ENCODE peak calls at places on chromosomes 5 and 9, in four cellular contexts. One of them, this sample, is unnamed.

GRCh38 chr9:68703672-68704071 is 1.4 kb upstream of the PIP5K1B start:
- DNase-seq in adrenal gland: no peak
- DNase-seq in pancreas: no peak
- DNase-seq in H9: no peak
- DNase-seq in this sample: no peak

GRCh38 chr9:91681461-91682305 is 258.1 kb upstream of the NFIL3 start:
- DNase-seq in adrenal gland: peak; percentile 82
- DNase-seq in pancreas: peak; percentile 85
- DNase-seq in H9: peak; percentile 87
- DNase-seq in this sample: peak; percentile 68

GRCh38 chr5:68911840-68912690 is 181.7 kb upstream of the SLC30A5 start:
- DNase-seq in adrenal gland: peak; percentile 3
- DNase-seq in pancreas: no peak
- DNase-seq in H9: no peak
- DNase-seq in this sample: peak; percentile 17

GRCh38 chr5:156631005-156631404 is 219.1 kb upstream of the PPP1R2B start:
- DNase-seq in adrenal gland: no peak
- DNase-seq in pancreas: no peak
- DNase-seq in H9: no peak
- DNase-seq in this sample: no peak

GRCh38 chr9:69546265-69546664 is 125.9 kb downstream of the APBA1 start:
- DNase-seq in adrenal gland: peak; percentile 2
- DNase-seq in pancreas: no peak
- DNase-seq in H9: peak; percentile 57
- DNase-seq in this sample: no peak

GRCh38 chr9:90344013-90344412 is 298.6 kb downstream of the DIRAS2 start:
- DNase-seq in adrenal gland: no peak
- DNase-seq in pancreas: no peak
- DNase-seq in H9: no peak
- DNase-seq in this sample: no peak

GRCh38 chr5:91162534-91163381 is 220.4 kb downstream of the ARRDC3 start:
- DNase-seq in adrenal gland: peak; percentile 85
- DNase-seq in pancreas: peak; percentile 68
- DNase-seq in H9: no peak
- DNase-seq in this sample: peak; percentile 59

GRCh38 chr5:175714686-175715085 is 56.8 kb downstream of the HRH2 start:
- DNase-seq in adrenal gland: no peak
- DNase-seq in pancreas: no peak
- DNase-seq in H9: no peak
- DNase-seq in this sample: no peak

GRCh38 chr5:179974281-179974945 is 66.7 kb upstream of the TBC1D9B start:
- DNase-seq in adrenal gland: no peak
- DNase-seq in pancreas: no peak
- DNase-seq in H9: no peak
- DNase-seq in this sample: no peak

GRCh38 chr9:134211811-134212460 is 47.6 kb upstream of the RNU6ATAC start:
- DNase-seq in adrenal gland: no peak
- DNase-seq in pancreas: no peak
- DNase-seq in H9: no peak
- DNase-seq in this sample: no peak

GRCh38 chr5:150589791-150590601 is 50.5 kb upstream of the SYNPO start:
- DNase-seq in adrenal gland: peak; percentile 49
- DNase-seq in pancreas: peak; percentile 52
- DNase-seq in H9: peak; percentile 73
- DNase-seq in this sample: peak; percentile 83

GRCh38 chr9:97969014-97969413 is 14.1 kb upstream of the ANP32B start:
- DNase-seq in adrenal gland: no peak
- DNase-seq in pancreas: no peak
- DNase-seq in H9: no peak
- DNase-seq in this sample: no peak

GRCh38 chr5:140182075-140182709 is 7.2 kb downstream of the CYSTM1 start:
- DNase-seq in adrenal gland: peak; percentile 47
- DNase-seq in pancreas: no peak
- DNase-seq in H9: no peak
- DNase-seq in this sample: peak; percentile 46

GRCh38 chr5:132017316-132017715 is 5.9 kb upstream of the ACSL6 start:
- DNase-seq in adrenal gland: no peak
- DNase-seq in pancreas: no peak
- DNase-seq in H9: no peak
- DNase-seq in this sample: no peak

GRCh38 chr9:128098936-128099931 is 28.3 kb downstream of the PTGES2 start:
- DNase-seq in adrenal gland: peak; percentile 39
- DNase-seq in pancreas: no peak
- DNase-seq in H9: no peak
- DNase-seq in this sample: no peak

GRCh38 chr9:26243722-26244121 is 565.5 kb upstream of the TUSC1 start:
- DNase-seq in adrenal gland: no peak
- DNase-seq in pancreas: no peak
- DNase-seq in H9: no peak
- DNase-seq in this sample: no peak

GRCh38 chr9:124480621-124480981 is 26.6 kb downstream of the NR5A1 start:
- DNase-seq in adrenal gland: peak; percentile 68
- DNase-seq in pancreas: no peak
- DNase-seq in H9: peak; percentile 86
- DNase-seq in this sample: no peak

GRCh38 chr5:176813587-176814312 is 3.4 kb downstream of the UNC5A start:
- DNase-seq in adrenal gland: no peak
- DNase-seq in pancreas: no peak
- DNase-seq in H9: no peak
- DNase-seq in this sample: no peak

GRCh38 chr5:32842798-32843531 is 131.8 kb downstream of the NPR3 start:
- DNase-seq in adrenal gland: no peak
- DNase-seq in pancreas: no peak
- DNase-seq in H9: no peak
- DNase-seq in this sample: no peak

GRCh38 chr5:157952374-157952685 is 93.4 kb upstream of the CLINT1 start:
- DNase-seq in adrenal gland: no peak
- DNase-seq in pancreas: no peak
- DNase-seq in H9: no peak
- DNase-seq in this sample: no peak

GRCh38 chr5:67165524-67166459 is 30.8 kb downstream of the CD180 start:
- DNase-seq in adrenal gland: peak; percentile 91
- DNase-seq in pancreas: peak; percentile 71
- DNase-seq in H9: peak; percentile 95
- DNase-seq in this sample: peak; percentile 83

GRCh38 chr9:128266868-128267590 is 8.8 kb downstream of the GOLGA2 start:
- DNase-seq in adrenal gland: no peak
- DNase-seq in pancreas: no peak
- DNase-seq in H9: no peak
- DNase-seq in this sample: no peak

GRCh38 chr5:159695741-159696294 is 220.5 kb upstream of the ADRA1B start:
- DNase-seq in adrenal gland: peak; percentile 1
- DNase-seq in pancreas: no peak
- DNase-seq in H9: no peak
- DNase-seq in this sample: no peak

GRCh38 chr9:37369671-37370070 is 52.8 kb upstream of the GRHPR start:
- DNase-seq in adrenal gland: no peak
- DNase-seq in pancreas: no peak
- DNase-seq in H9: no peak
- DNase-seq in this sample: no peak

GRCh38 chr5:127757576-127757975 is 54.4 kb downstream of the CCDC192 start:
- DNase-seq in adrenal gland: peak; percentile 62
- DNase-seq in pancreas: peak; percentile 28
- DNase-seq in H9: no peak
- DNase-seq in this sample: peak; percentile 40

GRCh38 chr5:153658606-153659005 is 168.1 kb downstream of the GRIA1 start:
- DNase-seq in adrenal gland: no peak
- DNase-seq in pancreas: no peak
- DNase-seq in H9: no peak
- DNase-seq in this sample: no peak

GRCh38 chr5:32474201-32474854 is 29.8 kb upstream of the ZFR start:
- DNase-seq in adrenal gland: no peak
- DNase-seq in pancreas: peak; percentile 13
- DNase-seq in H9: no peak
- DNase-seq in this sample: no peak

GRCh38 chr5:170405822-170406221 is 16.7 kb upstream of the KCNMB1 start:
- DNase-seq in adrenal gland: no peak
- DNase-seq in pancreas: no peak
- DNase-seq in H9: no peak
- DNase-seq in this sample: no peak

GRCh38 chr5:128782446-128782845 is 182.8 kb upstream of the SLC27A6 start:
- DNase-seq in adrenal gland: peak; percentile 81
- DNase-seq in pancreas: peak; percentile 63
- DNase-seq in H9: no peak
- DNase-seq in this sample: peak; percentile 87

GRCh38 chr9:16787724-16788123 is 82.7 kb downstream of the BNC2 start:
- DNase-seq in adrenal gland: no peak
- DNase-seq in pancreas: no peak
- DNase-seq in H9: no peak
- DNase-seq in this sample: no peak

GRCh38 chr9:12817702-12818101 is 42.9 kb downstream of the LURAP1L start:
- DNase-seq in adrenal gland: no peak
- DNase-seq in pancreas: peak; percentile 75
- DNase-seq in H9: no peak
- DNase-seq in this sample: peak; percentile 11

GRCh38 chr5:34570721-34571379 is 85.3 kb upstream of the RAI14 start:
- DNase-seq in adrenal gland: no peak
- DNase-seq in pancreas: no peak
- DNase-seq in H9: no peak
- DNase-seq in this sample: no peak

GRCh38 chr5:15695171-15695676 is 195.2 kb downstream of the FBXL7 start:
- DNase-seq in adrenal gland: no peak
- DNase-seq in pancreas: no peak
- DNase-seq in H9: no peak
- DNase-seq in this sample: no peak

GRCh38 chr5:161547573-161548471 is 1.3 kb upstream of the GABRB2 start:
- DNase-seq in adrenal gland: peak; percentile 11
- DNase-seq in pancreas: no peak
- DNase-seq in H9: peak; percentile 36
- DNase-seq in this sample: no peak

GRCh38 chr5:139180850-139181785 is 17.1 kb downstream of the SIL1 start:
- DNase-seq in adrenal gland: peak; percentile 6
- DNase-seq in pancreas: no peak
- DNase-seq in H9: no peak
- DNase-seq in this sample: no peak

DNA sequence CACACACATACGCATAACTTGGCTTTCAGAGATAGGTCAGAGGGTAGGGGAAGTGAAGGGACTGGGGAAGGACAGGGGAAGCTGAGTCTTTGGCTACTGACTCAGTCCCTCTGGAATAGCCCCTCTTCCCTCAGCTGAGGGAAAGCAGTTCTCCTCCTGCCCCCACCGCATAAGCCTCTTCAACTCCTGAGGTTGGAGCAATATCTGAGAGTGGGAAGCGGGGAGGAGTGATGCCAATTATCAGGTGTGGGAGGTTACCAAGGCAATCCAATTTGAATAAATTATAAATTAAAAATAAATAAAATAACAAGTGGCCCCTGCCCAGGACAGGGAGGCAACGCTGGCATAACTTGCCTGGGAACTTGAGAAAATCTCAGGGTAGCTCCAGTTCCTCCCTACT is 1.7 kb upstream of the STOML2 start:
- DNase-seq in adrenal gland: no peak
- DNase-seq in pancreas: no peak
- DNase-seq in H9: no peak
- DNase-seq in this sample: no peak
- H3K27ac ChIP-seq in adrenal gland: no peak overlapping the region
- H3K27ac ChIP-seq in pancreas: no peak overlapping the region
- H3K27ac ChIP-seq in H9: no peak overlapping the region
- H3K27ac ChIP-seq in this sample: no peak overlapping the region

GRCh38 chr9:136209232-136209631 is 4.3 kb upstream of the LHX3 start:
- DNase-seq in adrenal gland: no peak
- DNase-seq in pancreas: no peak
- DNase-seq in H9: no peak
- DNase-seq in this sample: no peak

GRCh38 chr9:136211006-136211405 is 6.1 kb upstream of the LHX3 start:
- DNase-seq in adrenal gland: no peak
- DNase-seq in pancreas: no peak
- DNase-seq in H9: no peak
- DNase-seq in this sample: no peak

GRCh38 chr9:136208675-136209074 is 3.7 kb upstream of the LHX3 start:
- DNase-seq in adrenal gland: no peak
- DNase-seq in pancreas: no peak
- DNase-seq in H9: no peak
- DNase-seq in this sample: no peak

GRCh38 chr9:136210276-136210675 is 5.3 kb upstream of the LHX3 start:
- DNase-seq in adrenal gland: no peak
- DNase-seq in pancreas: no peak
- DNase-seq in H9: no peak
- DNase-seq in this sample: no peak

DNA sequence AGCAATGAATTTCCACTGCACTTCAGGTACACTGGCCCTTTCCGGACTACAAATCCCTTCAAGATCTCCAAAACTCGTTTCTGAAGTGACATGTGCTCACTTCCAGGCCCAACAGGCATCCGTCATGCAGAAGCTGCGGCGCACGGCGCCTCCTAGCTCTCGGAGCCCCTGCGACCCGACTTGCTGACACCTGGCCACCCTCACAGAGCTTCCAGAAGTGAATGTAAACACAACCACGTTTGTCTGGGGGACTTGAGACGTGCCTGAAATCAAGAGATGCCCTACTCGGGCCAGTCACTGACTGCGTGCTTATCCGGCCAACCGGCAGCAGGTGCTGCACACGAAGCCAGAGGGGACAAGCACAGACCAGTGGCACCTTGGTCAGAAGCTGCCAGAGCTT is 4.9 kb upstream of the LHX3 start:
- DNase-seq in adrenal gland: no peak
- DNase-seq in pancreas: no peak
- DNase-seq in H9: no peak
- DNase-seq in this sample: no peak
- H3K27ac ChIP-seq in adrenal gland: no peak overlapping the region
- H3K27ac ChIP-seq in pancreas: no peak overlapping the region
- H3K27ac ChIP-seq in H9: no peak overlapping the region
- H3K27ac ChIP-seq in this sample: no peak overlapping the region

GRCh38 chr5:55994998-55995914 is 493 bp upstream of the IL6ST start:
- DNase-seq in adrenal gland: peak; percentile 99
- DNase-seq in pancreas: peak; percentile 98
- DNase-seq in H9: peak; percentile 95
- DNase-seq in this sample: peak; percentile 98

GRCh38 chr5:55991768-55992486 is 2.8 kb downstream of the IL6ST start:
- DNase-seq in adrenal gland: no peak
- DNase-seq in pancreas: no peak
- DNase-seq in H9: no peak
- DNase-seq in this sample: no peak

GRCh38 chr5:55993628-55994501 is 898 bp downstream of the IL6ST start:
- DNase-seq in adrenal gland: no peak
- DNase-seq in pancreas: no peak
- DNase-seq in H9: no peak
- DNase-seq in this sample: no peak

GRCh38 chr5:55994502-55994997 is at the start of gene IL6ST:
- DNase-seq in adrenal gland: peak; percentile 62
- DNase-seq in pancreas: no peak
- DNase-seq in H9: peak; percentile 77
- DNase-seq in this sample: no peak

GRCh38 chr5:55993013-55993412 is 1.8 kb downstream of the IL6ST start:
- DNase-seq in adrenal gland: peak; percentile 34
- DNase-seq in pancreas: no peak
- DNase-seq in H9: no peak
- DNase-seq in this sample: no peak
- H3K27ac ChIP-seq in adrenal gland: peak overlapping the region; percentile 99
- H3K27ac ChIP-seq in pancreas: peak overlapping the region; percentile 100
- H3K27ac ChIP-seq in H9: no peak overlapping the region
- H3K27ac ChIP-seq in this sample: peak overlapping the region; percentile 99

GRCh38 chr9:88236531-88237453 is 98.5 kb upstream of the SPATA31C2 start:
- DNase-seq in adrenal gland: no peak
- DNase-seq in pancreas: no peak
- DNase-seq in H9: no peak
- DNase-seq in this sample: peak; percentile 44
- H3K27ac ChIP-seq in adrenal gland: no peak overlapping the region
- H3K27ac ChIP-seq in pancreas: peak overlapping the region; percentile 62
- H3K27ac ChIP-seq in H9: no peak overlapping the region
- H3K27ac ChIP-seq in this sample: no peak overlapping the region

This sample was measured in heart right ventricle.